ENCODE peak calls at places on chromosomes 7 and 10, in four cellular contexts. J is SK-N-SH, D is K562, U is HCT116. V is an unnamed sample.

GRCh38 chr10:89653410-89653828 is 8.4 kb upstream of the PANK1 start:
- DNase-seq in U (no peak), D (no peak), J (no peak), V (no peak)

GRCh38 chr7:130358471-130358870 is 13.9 kb downstream of the CPA5 start:
- DNase-seq in U (no peak), D (no peak), J (no peak), V (no peak)

GRCh38 chr10:80541144-80541750 is 3.5 kb downstream of the SH2D4B start:
- DNase-seq in D (no peak), U (no peak), J (no peak), V (no peak)

GRCh38 chr10:48192916-48193450 is 81.5 kb downstream of the FRMPD2 start:
- DNase-seq in U (no peak), D (no peak), J (no peak), V (no peak)

GRCh38 chr10:12973149-12973718 is 28.3 kb downstream of the CCDC3 start:
- DNase-seq in U (no peak), J (no peak), D (no peak), V (no peak)

GRCh38 chr7:98163704-98164478 is 47.3 kb upstream of the BHLHA15 start:
- DNase-seq in D (peak; percentile 9), J (no peak), U (no peak), V (no peak)

GRCh38 chr10:95374597-95375209 is 83.9 kb upstream of the PDLIM1 start:
- DNase-seq in U (peak; percentile 61), D (peak; percentile 86), J (peak; percentile 73), V (peak; percentile 43)

GRCh38 chr7:141201145-141201885 is 127.5 kb downstream of the TMEM178B start:
- DNase-seq in D (no peak), U (no peak), J (no peak), V (no peak)

GRCh38 chr10:2225609-2226008 is 488.3 kb upstream of the ADARB2 start:
- DNase-seq in D (no peak), J (peak; percentile 30), U (no peak), V (no peak)

GRCh38 chr7:25951414-25952276 is 200.4 kb upstream of the NFE2L3 start:
- DNase-seq in J (peak; percentile 39), U (no peak), D (no peak), V (no peak)

GRCh38 chr10:99450624-99451498 is 20.4 kb upstream of the GOT1 start:
- DNase-seq in J (peak; percentile 14), U (no peak), D (no peak), V (no peak)

GRCh38 chr7:101234636-101235035 is 3.0 kb downstream of the CLDN15 start:
- DNase-seq in U (no peak), J (peak; percentile 41), D (no peak), V (no peak)

GRCh38 chr10:131843881-131844284 is 56.9 kb upstream of the PPP2R2D start:
- DNase-seq in D (no peak), J (no peak), U (no peak), V (no peak)

GRCh38 chr7:135111379-135111778 is 36.5 kb upstream of the TMEM140 start:
- DNase-seq in J (no peak), D (no peak), U (no peak), V (no peak)

DNA sequence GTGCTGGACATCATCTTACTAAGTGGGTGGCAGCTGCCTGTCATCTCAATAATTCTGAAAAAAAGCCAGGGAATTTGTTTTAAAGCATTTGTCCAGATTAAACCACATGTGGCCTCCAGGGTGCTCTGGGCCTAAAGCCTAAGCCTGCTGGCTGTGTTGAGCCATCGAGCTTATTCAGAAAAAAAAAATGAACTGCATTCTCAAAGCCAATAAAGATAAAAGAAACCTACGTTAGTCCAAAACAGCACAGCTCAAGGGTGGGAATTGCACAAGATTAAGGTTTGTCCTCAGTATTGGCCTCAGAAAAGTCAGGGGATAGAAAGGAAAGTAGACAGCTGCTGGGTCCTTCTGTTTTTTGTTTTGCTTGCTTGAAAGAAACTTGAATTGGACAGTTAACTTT is 22.6 kb upstream of the PRTFDC1 start:
- DNase-seq in J (no peak), D (no peak), U (no peak), V (no peak)
- TF ChIP-seq CTCF in J (no peak), D (no peak), U (peak; percentile 8), V (no peak)

GRCh38 chr7:96321670-96322372 is at the start of gene SLC25A13:
- DNase-seq in J (peak; percentile 99), D (peak; percentile 96), U (peak; percentile 75), V (peak; percentile 69)
- TF ChIP-seq POLR2AphosphoS5 in J (peak; percentile 31), D (peak; percentile 40), U (peak; percentile 56), V (peak; percentile 55)

DNA sequence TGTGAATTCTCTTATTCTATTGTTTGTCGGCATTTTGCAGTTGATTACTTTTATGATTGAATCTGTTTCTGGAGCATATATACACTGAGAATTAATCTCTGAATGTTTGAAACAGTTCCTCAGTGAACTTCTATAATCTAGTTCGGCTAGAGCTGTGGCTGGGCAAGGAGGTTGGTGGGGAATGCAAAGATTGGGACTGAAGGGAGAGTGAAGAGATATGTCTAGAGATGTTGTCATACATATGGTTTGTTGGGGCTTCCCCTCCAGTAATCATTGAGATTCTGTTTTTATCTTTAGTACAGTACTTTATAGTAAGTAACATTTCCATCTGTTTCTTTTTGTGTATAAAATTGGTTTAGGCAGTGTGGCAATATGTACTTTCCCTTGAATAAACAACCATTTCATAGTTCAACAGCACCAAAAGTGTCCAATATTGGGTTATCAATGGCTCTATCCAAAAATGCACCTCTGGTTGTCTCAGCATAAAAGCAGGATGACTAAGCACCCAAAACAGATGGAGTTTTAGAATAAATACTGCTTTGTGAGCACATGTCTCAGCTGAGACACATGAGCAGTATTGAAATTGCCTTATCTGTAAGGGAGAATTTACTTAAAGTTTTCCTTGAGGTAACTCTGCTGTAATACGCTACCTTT is 36.7 kb downstream of the WAC start:
- DNase-seq in U (no peak), D (peak; percentile 30), J (no peak), V (no peak)
- TF ChIP-seq REST in U (no peak), D (no peak), J (no peak), V (no peak)

GRCh38 chr10:75314570-75314969 is 78.8 kb upstream of the COMTD1 start:
- DNase-seq in D (no peak), U (no peak), J (no peak), V (no peak)

GRCh38 chr10:75312440-75312839 is 76.7 kb upstream of the COMTD1 start:
- DNase-seq in J (no peak), U (no peak), D (no peak), V (no peak)
- TF ChIP-seq CTCF in J (no peak), U (no peak), D (no peak), V (no peak)

DNA sequence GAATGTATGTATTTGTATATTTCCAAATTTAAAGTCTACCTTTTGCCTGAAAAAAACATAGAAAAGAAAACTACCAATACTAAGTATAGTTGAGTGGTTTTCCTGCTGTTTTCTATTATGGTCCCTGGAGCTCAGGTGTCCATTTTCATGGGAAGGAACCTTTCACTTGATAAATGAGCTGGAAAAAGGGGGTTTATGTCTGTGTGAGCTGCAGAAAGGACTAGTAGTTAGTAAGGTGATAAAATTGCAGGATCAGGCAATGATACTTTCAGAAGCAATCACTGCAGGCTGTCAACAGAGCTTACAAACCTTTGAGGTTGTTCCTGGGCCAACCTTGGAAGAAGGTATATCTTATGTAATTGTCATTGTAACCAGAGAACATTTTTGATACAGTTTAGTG is 48.0 kb downstream of the ST7 start:
- DNase-seq in U (no peak), D (no peak), J (no peak), V (no peak)
- TF ChIP-seq POLR2AphosphoS5 in U (no peak), D (no peak), J (no peak), V (no peak)

GRCh38 chr10:30903397-30904138 is 128.1 kb downstream of the ZNF438 start:
- DNase-seq in D (no peak), J (no peak), U (no peak), V (no peak)

GRCh38 chr10:30902621-30903396 is 128.9 kb downstream of the ZNF438 start:
- DNase-seq in U (no peak), J (no peak), D (no peak), V (no peak)

GRCh38 chr10:30897045-30897444 is 134.6 kb downstream of the ZNF438 start:
- DNase-seq in U (no peak), D (no peak), J (no peak), V (no peak)

GRCh38 chr10:30897547-30897946 is 134.1 kb downstream of the ZNF438 start:
- DNase-seq in J (no peak), U (no peak), D (no peak), V (no peak)

GRCh38 chr10:30898964-30899363 is 132.7 kb downstream of the ZNF438 start:
- DNase-seq in J (no peak), D (no peak), U (no peak), V (no peak)
- TF ChIP-seq REST in J (peak; percentile 84), D (no peak), U (peak; percentile 26), V (no peak)

GRCh38 chr7:29345590-29345989 is 151.0 kb downstream of the CHN2 start:
- DNase-seq in J (peak; percentile 63), D (peak; percentile 3), U (peak; percentile 10), V (no peak)
- TF ChIP-seq CTCF in J (peak; percentile 37), D (no peak), U (peak; percentile 43), V (peak; percentile 51)

GRCh38 chr10:44207160-44207559 is 177.7 kb downstream of the CXCL12 start:
- DNase-seq in D (no peak), U (no peak), J (no peak), V (no peak)
- TF ChIP-seq POLR2AphosphoS5 in D (no peak), U (no peak), J (no peak), V (no peak)

GRCh38 chr7:22128528-22128920 is 182.8 kb upstream of the CDCA7L start:
- DNase-seq in U (no peak), J (no peak), D (no peak), V (no peak)
- TF ChIP-seq REST in U (no peak), J (no peak), D (no peak), V (no peak)

GRCh38 chr10:126117196-126117595 is 220.8 kb downstream of the FANK1 start:
- DNase-seq in U (no peak), D (no peak), J (peak; percentile 43), V (no peak)
- TF ChIP-seq CTCF in U (no peak), D (no peak), J (no peak), V (no peak)

V was measured in Panc1.